ENCODE peak calls at places on chromosome X, in four cellular contexts. One of them, this sample, is unnamed.

GRCh38 chrX:153633607-153634180 is 13.3 kb upstream of the DUSP9 start:
- DNase-seq in HepG2: no peak
- DNase-seq in K562: no peak
- DNase-seq in SK-N-SH: no peak
- DNase-seq in this sample: no peak

GRCh38 chrX:29299689-29300088 is 712.4 kb downstream of the IL1RAPL1 start:
- DNase-seq in K562: no peak
- DNase-seq in SK-N-SH: no peak
- DNase-seq in HepG2: no peak
- DNase-seq in this sample: no peak

GRCh38 chrX:23616361-23616760 is 50.9 kb upstream of the PRDX4 start:
- DNase-seq in K562: peak
- DNase-seq in SK-N-SH: peak
- DNase-seq in HepG2: peak
- DNase-seq in this sample: no peak

GRCh38 chrX:49760288-49760885 is 64.6 kb upstream of the PAGE1 start:
- DNase-seq in K562: no peak
- DNase-seq in HepG2: no peak
- DNase-seq in SK-N-SH: peak
- DNase-seq in this sample: no peak

GRCh38 chrX:3549442-3549875 is 164.0 kb downstream of the PRKX start:
- DNase-seq in K562: no peak
- DNase-seq in HepG2: no peak
- DNase-seq in SK-N-SH: peak
- DNase-seq in this sample: no peak

GRCh38 chrX:1807301-1807731 is 192.5 kb downstream of the ASMT start:
- DNase-seq in HepG2: no peak
- DNase-seq in K562: no peak
- DNase-seq in SK-N-SH: no peak
- DNase-seq in this sample: no peak

GRCh38 chrX:154323537-154323936 is 27.9 kb downstream of the TKTL1 start:
- DNase-seq in HepG2: no peak
- DNase-seq in K562: no peak
- DNase-seq in SK-N-SH: no peak
- DNase-seq in this sample: no peak

GRCh38 chrX:150051096-150051495 is 112.8 kb upstream of the EOLA2 start:
- DNase-seq in HepG2: no peak
- DNase-seq in SK-N-SH: no peak
- DNase-seq in K562: no peak
- DNase-seq in this sample: no peak

GRCh38 chrX:124555036-124555595 is 208.8 kb downstream of the SH2D1A start:
- DNase-seq in SK-N-SH: no peak
- DNase-seq in K562: no peak
- DNase-seq in HepG2: no peak
- DNase-seq in this sample: no peak

GRCh38 chrX:112641449-112641848 is 38.3 kb downstream of the LHFPL1 start:
- DNase-seq in HepG2: no peak
- DNase-seq in SK-N-SH: no peak
- DNase-seq in K562: no peak
- DNase-seq in this sample: no peak

GRCh38 chrX:49960061-49960460 is 37.7 kb downstream of the CLCN5 start:
- DNase-seq in HepG2: no peak
- DNase-seq in SK-N-SH: no peak
- DNase-seq in K562: no peak
- DNase-seq in this sample: no peak

GRCh38 chrX:72536542-72536941 is 36.1 kb downstream of the HDAC8 start:
- DNase-seq in SK-N-SH: no peak
- DNase-seq in HepG2: no peak
- DNase-seq in K562: no peak
- DNase-seq in this sample: no peak

GRCh38 chrX:22526339-22526738 is 253.6 kb downstream of the CBLL2 start:
- DNase-seq in K562: no peak
- DNase-seq in HepG2: no peak
- DNase-seq in SK-N-SH: no peak
- DNase-seq in this sample: peak

GRCh38 chrX:144681501-144681900 is 565.8 kb upstream of the SPANXN1 start:
- DNase-seq in HepG2: no peak
- DNase-seq in SK-N-SH: no peak
- DNase-seq in K562: no peak
- DNase-seq in this sample: no peak

GRCh38 chrX:43973249-43973672 is at the start of gene NDP:
- DNase-seq in K562: no peak
- DNase-seq in HepG2: no peak
- DNase-seq in SK-N-SH: peak
- DNase-seq in this sample: no peak

GRCh38 chrX:43974076-43974475 is 886 bp upstream of the NDP start:
- DNase-seq in SK-N-SH: no peak
- DNase-seq in K562: no peak
- DNase-seq in HepG2: no peak
- DNase-seq in this sample: no peak

GRCh38 chrX:43969504-43970501 is 3.4 kb downstream of the NDP start:
- DNase-seq in HepG2: no peak
- DNase-seq in SK-N-SH: no peak
- DNase-seq in K562: no peak
- DNase-seq in this sample: no peak

GRCh38 chrX:43970528-43970927 is 2.7 kb downstream of the NDP start:
- DNase-seq in HepG2: no peak
- DNase-seq in SK-N-SH: no peak
- DNase-seq in K562: no peak
- DNase-seq in this sample: no peak

DNA sequence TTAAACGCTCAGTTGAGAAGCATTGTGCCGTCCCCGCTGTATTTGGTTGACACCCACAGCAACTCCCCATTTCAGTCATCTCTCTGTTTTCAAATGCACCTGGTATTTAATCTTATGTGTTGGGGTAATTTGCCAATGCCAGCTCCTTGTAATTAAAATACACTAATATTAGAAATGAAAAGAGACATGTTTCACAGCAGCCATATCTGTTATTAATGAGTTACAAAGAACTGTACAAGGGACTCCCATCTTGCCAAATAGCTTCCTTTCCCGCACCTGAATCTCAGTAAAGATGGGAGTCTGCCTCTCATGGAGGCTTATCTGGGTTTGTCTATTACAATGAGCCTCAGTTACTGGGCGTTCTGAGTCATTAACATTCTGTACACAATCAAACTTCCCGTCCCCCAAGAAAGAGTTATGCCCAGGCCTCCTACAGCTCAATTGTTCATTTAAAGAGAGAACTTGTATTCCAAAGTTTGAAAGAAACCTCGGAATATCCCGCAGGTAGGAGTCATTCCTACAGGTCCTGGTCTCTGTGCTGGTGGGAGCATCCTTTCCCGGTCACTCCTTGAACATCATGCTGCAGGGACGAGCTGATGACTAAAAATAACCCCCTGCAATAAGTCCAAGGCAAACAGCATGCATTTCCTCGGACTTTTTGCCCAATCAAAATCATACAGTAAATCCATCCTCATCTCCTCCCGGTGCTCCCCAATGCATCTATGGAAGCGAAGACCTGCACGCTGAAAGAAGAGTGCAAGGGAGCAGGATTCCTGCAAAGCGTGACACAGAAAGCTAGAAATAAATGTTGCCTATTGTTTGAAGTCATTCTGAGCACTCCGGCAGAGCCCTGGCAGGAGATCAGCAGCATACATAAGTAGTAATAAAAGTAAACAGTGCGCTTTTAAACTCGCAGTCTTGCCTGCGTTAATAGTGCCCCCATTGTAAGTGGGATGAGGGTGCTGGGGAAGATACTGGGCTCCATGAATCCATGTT is 926 bp downstream of the NDP start:
- DNase-seq in K562: no peak
- DNase-seq in SK-N-SH: no peak
- DNase-seq in HepG2: no peak
- DNase-seq in this sample: no peak
- TF ChIP-seq FOXM1 in K562: no peak
- TF ChIP-seq FOXM1 in SK-N-SH: no peak
- TF ChIP-seq FOXM1 in HepG2: no peak
- TF ChIP-seq FOXM1 in this sample: no peak

GRCh38 chrX:74422576-74423288 is 1.4 kb downstream of the SLC16A2 start:
- DNase-seq in SK-N-SH: peak
- DNase-seq in K562: no peak
- DNase-seq in HepG2: peak
- DNase-seq in this sample: no peak

GRCh38 chrX:74421181-74422028 is at the start of gene SLC16A2:
- DNase-seq in K562: no peak
- DNase-seq in SK-N-SH: peak
- DNase-seq in HepG2: no peak
- DNase-seq in this sample: no peak

GRCh38 chrX:74423289-74423985 is 2.1 kb downstream of the SLC16A2 start:
- DNase-seq in SK-N-SH: no peak
- DNase-seq in K562: no peak
- DNase-seq in HepG2: no peak
- DNase-seq in this sample: no peak

GRCh38 chrX:74420194-74421035 is 878 bp upstream of the SLC16A2 start:
- DNase-seq in SK-N-SH: peak
- DNase-seq in K562: no peak
- DNase-seq in HepG2: no peak
- DNase-seq in this sample: no peak

DNA sequence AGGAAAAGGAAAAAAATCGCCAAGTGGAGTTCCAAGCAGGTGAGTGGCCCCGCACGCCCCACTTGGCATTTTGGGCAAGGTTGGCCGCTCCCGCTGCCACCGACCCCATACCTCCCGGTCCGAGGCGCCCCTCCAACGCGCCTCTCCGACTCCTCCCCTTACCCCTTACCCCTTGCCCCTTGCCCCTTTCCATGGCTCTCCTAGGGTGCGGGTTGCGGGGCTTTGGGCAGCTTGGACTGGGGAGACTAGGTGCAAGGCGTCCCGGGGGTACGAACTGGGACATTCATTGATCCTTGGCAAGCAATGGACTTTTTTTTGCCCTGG is 698 bp downstream of the SLC16A2 start:
- DNase-seq in K562: no peak
- DNase-seq in SK-N-SH: peak
- DNase-seq in HepG2: no peak
- DNase-seq in this sample: no peak
- H3K27ac ChIP-seq in K562: no peak
- H3K27ac ChIP-seq in SK-N-SH: no peak
- H3K27ac ChIP-seq in HepG2: no peak
- H3K27ac ChIP-seq in this sample: no peak

GRCh38 chrX:11438767-11439166 is 145.6 kb downstream of the AMELX start:
- DNase-seq in SK-N-SH: no peak
- DNase-seq in K562: no peak
- DNase-seq in HepG2: no peak
- DNase-seq in this sample: no peak
- TF ChIP-seq ZBTB33 in SK-N-SH: no peak
- TF ChIP-seq ZBTB33 in K562: no peak
- TF ChIP-seq ZBTB33 in HepG2: no peak
- TF ChIP-seq ZBTB33 in this sample: no peak

DNA sequence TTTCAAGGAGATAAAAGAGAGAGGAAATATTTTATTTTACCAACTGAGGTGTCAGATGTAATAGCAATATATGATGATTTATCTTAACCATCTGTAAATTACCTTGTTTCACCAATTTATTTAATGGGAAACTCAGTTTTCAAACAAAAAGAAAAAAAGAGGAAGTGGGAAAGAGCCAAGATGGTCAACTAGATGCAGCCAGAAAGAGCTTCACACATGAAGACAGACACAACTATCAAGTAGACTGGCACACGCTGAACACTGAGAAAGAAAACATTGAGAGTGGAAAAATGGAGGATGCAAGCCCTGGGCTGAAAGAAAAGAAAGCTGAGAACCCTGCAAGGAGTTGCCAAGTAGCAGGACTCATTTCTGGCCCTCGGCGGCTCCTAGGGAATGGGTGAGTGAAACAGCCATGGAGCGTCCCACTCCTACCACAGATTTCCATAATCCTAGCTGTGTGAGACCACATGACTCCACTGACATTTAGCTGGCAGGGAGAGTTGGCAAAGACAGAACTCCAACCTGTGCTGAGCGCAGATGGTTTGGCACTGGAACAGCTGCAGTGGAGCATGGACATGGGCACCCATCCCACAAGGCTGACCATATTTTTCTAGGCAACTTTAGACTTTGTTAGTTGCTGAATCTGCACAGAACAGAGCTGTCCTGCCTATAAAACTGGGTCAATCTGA is 409.3 kb downstream of the FAM47B start:
- DNase-seq in SK-N-SH: no peak
- DNase-seq in HepG2: no peak
- DNase-seq in K562: no peak
- DNase-seq in this sample: no peak
- TF ChIP-seq FOXM1 in SK-N-SH: no peak
- TF ChIP-seq FOXM1 in HepG2: no peak
- TF ChIP-seq FOXM1 in K562: no peak
- TF ChIP-seq FOXM1 in this sample: no peak

This sample was measured in GM12878.